ENCODE peak calls at places on chromosomes 7 and 10, in nine cellular contexts. Q is tibial nerve, D is sigmoid colon, Y is A549, A is transverse colon, O is suprapubic skin, W is GM12892, L is GM12878, T is H54. B is an unnamed sample.

GRCh38 chr10:43818687-43819086 is 170.0 kb upstream of the ZNF32 start:
- DNase-seq in Q (no peak), D (no peak), Y (no peak), A (no peak), O (no peak), W (no peak), L (no peak), T (no peak), B (no peak)

GRCh38 chr10:95373660-95374059 is 82.9 kb upstream of the PDLIM1 start:
- DNase-seq in Q (no peak), D (no peak), Y (no peak), A (no peak), O (no peak), W (no peak), L (no peak), T (no peak), B (no peak)

GRCh38 chr7:132428247-132428919 is 147.9 kb downstream of the PLXNA4 start:
- DNase-seq in Q (no peak), D (no peak), Y (no peak), A (no peak), O (no peak), W (no peak), L (no peak), T (no peak), B (no peak)

GRCh38 chr10:78170026-78170475 is 136.4 kb downstream of the RPS24 start:
- DNase-seq in Q (no peak), D (no peak), Y (peak), A (no peak), O (no peak), W (no peak), L (no peak), T (peak), B (no peak)

GRCh38 chr7:32506266-32507054 is 11.2 kb downstream of the AVL9 start:
- DNase-seq in Q (no peak), D (no peak), Y (peak), A (no peak), O (no peak), W (no peak), L (no peak), T (peak), B (no peak)

GRCh38 chr10:97280783-97281182 is 11.7 kb downstream of the ARHGAP19 start:
- DNase-seq in Q (no peak), D (no peak), Y (no peak), A (no peak), O (no peak), W (no peak), L (no peak), T (no peak), B (no peak)

GRCh38 chr10:72009430-72010081 is 45.4 kb downstream of the CHST3 start:
- DNase-seq in Q (peak), D (peak), Y (no peak), A (peak), O (peak), W (no peak), L (no peak), T (no peak), B (peak)

GRCh38 chr7:142001163-142001874 is 5.6 kb downstream of the MGAM start:
- DNase-seq in Q (no peak), D (no peak), Y (peak), A (peak), O (no peak), W (no peak), L (no peak), T (no peak), B (no peak)

GRCh38 chr7:33807779-33808482 is 97.4 kb upstream of the BMPER start:
- DNase-seq in Q (no peak), D (no peak), Y (peak), A (peak), O (no peak), W (no peak), L (no peak), T (peak), B (no peak)

GRCh38 chr7:1391449-1391848 is 67.8 kb downstream of the MICALL2 start:
- DNase-seq in Q (no peak), D (no peak), Y (no peak), A (no peak), O (no peak), W (no peak), L (no peak), T (no peak), B (no peak)

GRCh38 chr7:84200859-84201258 is 6.3 kb upstream of the SEMA3A start:
- DNase-seq in Q (no peak), D (no peak), Y (no peak), A (no peak), O (no peak), W (no peak), L (no peak), T (no peak), B (no peak)

GRCh38 chr10:27747096-27747451 is 1.5 kb upstream of the MKX start:
- DNase-seq in Q (no peak), D (no peak), Y (peak), A (no peak), O (no peak), W (no peak), L (no peak), T (no peak), B (no peak)

GRCh38 chr10:100894589-100895294 is 18.0 kb upstream of the SLF2 start:
- DNase-seq in Q (no peak), D (no peak), Y (no peak), A (peak), O (no peak), W (no peak), L (no peak), T (no peak), B (no peak)

GRCh38 chr7:136078630-136079029 is 101.5 kb upstream of the MTPN start:
- DNase-seq in Q (no peak), D (no peak), Y (no peak), A (no peak), O (no peak), W (no peak), L (no peak), T (no peak), B (no peak)

GRCh38 chr10:129628823-129629222 is 161.8 kb downstream of the MGMT start:
- DNase-seq in Q (no peak), D (no peak), Y (no peak), A (no peak), O (no peak), W (no peak), L (no peak), T (no peak), B (no peak)

GRCh38 chr7:139109983-139110411 is 477 bp upstream of the ZC3HAV1 start:
- DNase-seq in Q (no peak), D (no peak), Y (no peak), A (no peak), O (no peak), W (no peak), L (no peak), T (no peak), B (no peak)

GRCh38 chr7:151007469-151007898 is 16.7 kb downstream of the NOS3 start:
- DNase-seq in Q (no peak), D (no peak), Y (no peak), A (no peak), O (no peak), W (no peak), L (no peak), T (no peak), B (no peak)

GRCh38 chr10:95267261-95267660 is 23.5 kb downstream of the PDLIM1 start:
- DNase-seq in Q (no peak), D (no peak), Y (no peak), A (no peak), O (no peak), W (no peak), L (no peak), T (no peak), B (no peak)

GRCh38 chr7:150909192-150909591 is 56.9 kb downstream of the AOC1 start:
- DNase-seq in Q (no peak), D (no peak), Y (no peak), A (no peak), O (no peak), W (no peak), L (no peak), T (no peak), B (no peak)

GRCh38 chr7:16967174-16967868 is 85.5 kb upstream of the AGR3 start:
- DNase-seq in Q (no peak), D (no peak), Y (no peak), A (no peak), O (no peak), W (no peak), L (no peak), T (no peak), B (no peak)

GRCh38 chr10:35643151-35643975 is 1.3 kb upstream of the FZD8 start:
- DNase-seq in Q (peak), D (peak), Y (peak), A (peak), O (peak), W (no peak), L (no peak), T (peak), B (peak)

GRCh38 chr7:75807452-75807851 is 6.2 kb downstream of the CCL24 start:
- DNase-seq in Q (no peak), D (no peak), Y (no peak), A (no peak), O (no peak), W (no peak), L (no peak), T (no peak), B (no peak)

GRCh38 chr7:18153183-18153748 is 125.6 kb upstream of the PRPS1L1 start:
- DNase-seq in Q (no peak), D (no peak), Y (no peak), A (no peak), O (no peak), W (no peak), L (no peak), T (no peak), B (no peak)

GRCh38 chr7:47666164-47666862 is 84.4 kb upstream of the TNS3 start:
- DNase-seq in Q (no peak), D (no peak), Y (no peak), A (no peak), O (no peak), W (no peak), L (no peak), T (peak), B (no peak)

GRCh38 chr10:73991846-73992245 is 6.1 kb upstream of the VCL start:
- DNase-seq in Q (no peak), D (no peak), Y (no peak), A (peak), O (no peak), W (peak), L (no peak), T (no peak), B (peak)

GRCh38 chr10:13162013-13162364 is 631 bp downstream of the MCM10 start:
- DNase-seq in Q (no peak), D (no peak), Y (no peak), A (no peak), O (no peak), W (peak), L (no peak), T (no peak), B (no peak)

GRCh38 chr10:4807803-4808507 is 18.1 kb upstream of the AKR1E2 start:
- DNase-seq in Q (no peak), D (no peak), Y (peak), A (no peak), O (no peak), W (no peak), L (no peak), T (peak), B (no peak)

GRCh38 chr10:133318494-133319127 is 9.9 kb downstream of the ZNF511 start:
- DNase-seq in Q (no peak), D (no peak), Y (peak), A (peak), O (no peak), W (peak), L (no peak), T (peak), B (no peak)

GRCh38 chr7:129421717-129422250 is 12.4 kb upstream of the STRIP2 start:
- DNase-seq in Q (no peak), D (no peak), Y (no peak), A (no peak), O (no peak), W (no peak), L (no peak), T (no peak), B (no peak)

GRCh38 chr7:128206017-128206746 is 34.9 kb upstream of the LEP start:
- DNase-seq in Q (no peak), D (no peak), Y (no peak), A (no peak), O (no peak), W (no peak), L (no peak), T (no peak), B (no peak)

GRCh38 chr10:103719036-103719435 is 136.3 kb downstream of the SH3PXD2A start:
- DNase-seq in Q (no peak), D (no peak), Y (no peak), A (no peak), O (no peak), W (no peak), L (no peak), T (no peak), B (no peak)

GRCh38 chr7:93622036-93622714 is 47.7 kb upstream of the CALCR start:
- DNase-seq in Q (no peak), D (no peak), Y (peak), A (no peak), O (no peak), W (no peak), L (no peak), T (no peak), B (no peak)

GRCh38 chr7:5643280-5643679 is 138.2 kb downstream of the RNF216 start:
- DNase-seq in Q (no peak), D (no peak), Y (peak), A (peak), O (no peak), W (no peak), L (no peak), T (no peak), B (no peak)

GRCh38 chr7:157012113-157012547 is 1.7 kb upstream of the MNX1 start:
- DNase-seq in Q (no peak), D (no peak), Y (no peak), A (no peak), O (peak), W (no peak), L (no peak), T (no peak), B (no peak)

GRCh38 chr7:157009170-157009777 is 1.2 kb downstream of the MNX1 start:
- DNase-seq in Q (no peak), D (no peak), Y (peak), A (peak), O (peak), W (no peak), L (no peak), T (no peak), B (no peak)

GRCh38 chr7:157011333-157012112 is 1.1 kb upstream of the MNX1 start:
- DNase-seq in Q (no peak), D (no peak), Y (no peak), A (no peak), O (peak), W (no peak), L (no peak), T (no peak), B (no peak)

GRCh38 chr7:157009778-157010587 is 480 bp downstream of the MNX1 start:
- DNase-seq in Q (no peak), D (no peak), Y (no peak), A (no peak), O (no peak), W (no peak), L (no peak), T (no peak), B (no peak)

GRCh38 chr7:157010588-157011332 is at the start of gene MNX1:
- DNase-seq in Q (no peak), D (no peak), Y (peak), A (peak), O (peak), W (peak), L (no peak), T (peak), B (peak)
- TF ChIP-seq POLR2A in Q (no peak), D (no peak), Y (peak), A (peak), O (no peak), W (peak), L (peak), T (no peak), B (no peak)

GRCh38 chr7:36708765-36709164 is 15.5 kb downstream of the AOAH start:
- DNase-seq in Q (no peak), D (no peak), Y (no peak), A (no peak), O (no peak), W (no peak), L (no peak), T (no peak), B (no peak)

GRCh38 chr7:36711256-36711655 is 13.0 kb downstream of the AOAH start:
- DNase-seq in Q (no peak), D (no peak), Y (no peak), A (no peak), O (no peak), W (no peak), L (no peak), T (no peak), B (no peak)

GRCh38 chr7:36710186-36710813 is 14.0 kb downstream of the AOAH start:
- DNase-seq in Q (no peak), D (no peak), Y (no peak), A (no peak), O (no peak), W (no peak), L (no peak), T (no peak), B (no peak)

GRCh38 chr7:36707922-36708321 is 16.4 kb downstream of the AOAH start:
- DNase-seq in Q (no peak), D (no peak), Y (no peak), A (no peak), O (no peak), W (no peak), L (no peak), T (no peak), B (no peak)

DNA sequence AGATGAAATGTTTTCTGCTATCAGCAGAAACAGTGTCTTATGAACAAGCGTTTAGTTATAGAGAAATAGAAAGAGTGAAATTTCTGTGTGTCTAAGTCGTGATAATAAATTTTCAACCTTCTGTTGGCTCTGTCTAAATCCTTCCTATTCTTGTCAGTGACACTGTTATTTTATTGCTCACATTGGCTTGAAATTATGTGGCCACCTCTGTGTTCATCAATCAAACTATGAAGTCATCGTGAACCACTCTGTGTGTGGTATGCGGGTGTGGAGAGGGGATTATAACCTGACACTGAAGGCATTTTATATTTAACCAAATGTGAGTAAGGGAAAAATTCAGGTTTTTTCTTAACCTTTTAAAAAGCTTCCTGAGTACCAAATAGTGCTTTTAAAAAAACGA is 12.3 kb downstream of the AOAH start:
- DNase-seq in Q (no peak), D (no peak), Y (no peak), A (no peak), O (no peak), W (no peak), L (no peak), T (no peak), B (no peak)
- TF ChIP-seq POLR2A in Q (no peak), D (no peak), Y (no peak), A (no peak), O (no peak), W (no peak), L (no peak), T (no peak), B (no peak)

GRCh38 chr7:116525913-116526857 is 1.3 kb downstream of the CAV1 start:
- DNase-seq in Q (peak), D (peak), Y (peak), A (peak), O (peak), W (peak), L (no peak), T (peak), B (peak)
- TF ChIP-seq POLR2A in Q (peak), D (no peak), Y (peak), A (no peak), O (peak), W (no peak), L (no peak), T (peak), B (peak)

GRCh38 chr10:69086131-69086530 is 1.8 kb upstream of the SRGN start:
- DNase-seq in Q (no peak), D (no peak), Y (no peak), A (no peak), O (no peak), W (no peak), L (no peak), T (no peak), B (no peak)

GRCh38 chr10:69088801-69089501 is 1.0 kb downstream of the SRGN start:
- DNase-seq in Q (no peak), D (no peak), Y (peak), A (no peak), O (no peak), W (no peak), L (peak), T (peak), B (no peak)

GRCh38 chr10:69088471-69088769 is 517 bp downstream of the SRGN start:
- DNase-seq in Q (no peak), D (no peak), Y (no peak), A (no peak), O (no peak), W (no peak), L (no peak), T (no peak), B (no peak)

GRCh38 chr10:69089638-69090599 is 2.0 kb downstream of the SRGN start:
- DNase-seq in Q (no peak), D (no peak), Y (no peak), A (peak), O (no peak), W (no peak), L (peak), T (no peak), B (no peak)

DNA sequence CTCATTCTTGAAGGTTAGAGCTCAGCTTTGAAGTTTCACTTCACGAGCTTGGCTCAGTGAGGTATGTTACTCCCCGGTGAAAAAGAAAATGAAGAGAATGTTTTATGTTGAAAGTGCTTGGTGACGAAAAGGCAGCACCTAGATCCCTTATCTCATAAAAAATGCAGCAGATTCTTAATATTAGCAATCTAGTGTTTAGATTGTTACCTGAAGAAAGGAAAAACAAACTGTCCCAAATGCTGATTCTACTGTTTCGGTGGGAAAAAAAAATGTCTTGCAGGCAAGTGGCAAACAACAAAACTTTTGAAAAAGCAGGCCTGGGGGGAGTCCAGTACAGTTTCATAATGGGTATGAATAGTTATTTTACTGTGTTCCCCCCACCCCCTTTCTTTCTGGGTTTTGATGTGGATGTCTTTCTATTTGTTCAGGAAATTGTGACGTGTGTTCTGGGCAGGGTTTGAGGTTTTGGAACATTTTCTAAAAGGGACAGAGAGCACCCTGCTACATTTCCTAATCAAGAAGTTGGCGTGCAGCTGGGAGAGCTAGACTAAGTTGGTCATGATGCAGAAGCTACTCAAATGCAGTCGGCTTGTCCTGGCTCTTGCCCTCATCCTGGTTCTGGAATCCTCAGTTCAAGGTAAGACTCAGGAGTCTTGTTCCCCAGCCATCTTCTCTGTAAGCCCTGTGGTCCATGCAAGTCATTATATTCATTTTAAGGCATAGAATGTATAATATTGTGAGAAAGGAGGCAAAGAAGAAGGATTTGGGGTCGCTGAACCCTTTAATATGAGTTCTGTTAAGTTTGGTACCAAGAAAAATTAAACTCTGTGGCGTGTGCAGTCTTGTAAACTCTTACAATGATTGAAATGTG is at the start of gene SRGN:
- DNase-seq in Q (peak), D (peak), Y (peak), A (peak), O (peak), W (peak), L (peak), T (peak), B (peak)
- TF ChIP-seq POLR2A in Q (peak), D (peak), Y (no peak), A (peak), O (peak), W (peak), L (peak), T (peak), B (peak)

GRCh38 chr10:91909178-91909677 is at the start of gene FGFBP3:
- DNase-seq in Q (no peak), D (no peak), Y (peak), A (peak), O (no peak), W (no peak), L (no peak), T (no peak), B (no peak)

GRCh38 chr10:91910467-91910866 is 1.2 kb upstream of the FGFBP3 start:
- DNase-seq in Q (no peak), D (no peak), Y (no peak), A (no peak), O (no peak), W (no peak), L (no peak), T (no peak), B (no peak)

GRCh38 chr10:91907033-91907594 is 2.2 kb downstream of the FGFBP3 start:
- DNase-seq in Q (no peak), D (no peak), Y (no peak), A (no peak), O (no peak), W (no peak), L (no peak), T (no peak), B (no peak)

GRCh38 chr10:91907914-91908357 is 1.4 kb downstream of the FGFBP3 start:
- DNase-seq in Q (no peak), D (no peak), Y (peak), A (no peak), O (no peak), W (peak), L (no peak), T (no peak), B (no peak)

GRCh38 chr10:91908358-91909177 is 718 bp downstream of the FGFBP3 start:
- DNase-seq in Q (peak), D (peak), Y (peak), A (peak), O (peak), W (peak), L (peak), T (peak), B (peak)
- TF ChIP-seq POLR2A in Q (peak), D (no peak), Y (peak), A (no peak), O (no peak), W (peak), L (no peak), T (peak), B (no peak)

B was measured in gastrocnemius medialis.